ENCODE peak calls at places on chromosome 15, in five cellular contexts. C, J, P, R and T are unnamed samples.

GRCh38 chr15:63491116-63491817 is 13.1 kb upstream of the USP3 start:
- DNase-seq in C (no peak), J (no peak), P (no peak), R (no peak), T (no peak)

GRCh38 chr15:34214135-34214534 is 4.2 kb upstream of the KATNBL1 start:
- DNase-seq in C (no peak), J (no peak), P (no peak), R (no peak), T (no peak)

GRCh38 chr15:83198476-83198875 is 9.1 kb downstream of the HDGFL3 start:
- DNase-seq in C (no peak), J (no peak), P (no peak), R (no peak), T (no peak)

GRCh38 chr15:41341519-41341918 is 8.8 kb downstream of the NUSAP1 start:
- DNase-seq in C (peak; percentile 54), J (no peak), P (no peak), R (no peak), T (peak; percentile 18)

GRCh38 chr15:95556225-95556624 is 774.3 kb upstream of the NR2F2 start:
- DNase-seq in C (no peak), J (no peak), P (no peak), R (no peak), T (no peak)

GRCh38 chr15:76336254-76337046 is at the start of gene ISL2:
- DNase-seq in C (peak; percentile 77), J (no peak), P (peak; percentile 96), R (peak; percentile 70), T (peak; percentile 91)

GRCh38 chr15:31136016-31136415 is 34.5 kb upstream of the TRPM1 start:
- DNase-seq in C (no peak), J (peak; percentile 96), P (peak; percentile 70), R (no peak), T (no peak)

GRCh38 chr15:62110000-62110851 is 43.4 kb downstream of the C2CD4A start:
- DNase-seq in C (peak; percentile 83), J (no peak), P (no peak), R (no peak), T (peak; percentile 48)

GRCh38 chr15:82414536-82415191 is 15.0 kb upstream of the GOLGA6L9 start:
- DNase-seq in C (no peak), J (no peak), P (no peak), R (no peak), T (no peak)

GRCh38 chr15:100113351-100114075 is 228.3 kb downstream of the ADAMTS17 start:
- DNase-seq in C (no peak), J (no peak), P (no peak), R (no peak), T (no peak)

GRCh38 chr15:69920232-69920631 is 177.5 kb downstream of the TLE3 start:
- DNase-seq in C (no peak), J (no peak), P (no peak), R (no peak), T (no peak)

GRCh38 chr15:61197187-61197586 is 31.9 kb downstream of the RORA start:
- DNase-seq in C (no peak), J (no peak), P (no peak), R (no peak), T (no peak)